ENCODE peak calls at places on chromosomes 4 and X, in five cellular contexts. K, E, G, C and I are unnamed samples.

GRCh38 chr4:116849620-116850019 is 235.8 kb downstream of the TRAM1L1 start:
- DNase-seq in K (no peak), E (no peak), G (no peak), C (no peak), I (no peak)

GRCh38 chr4:95867919-95868318 is 28.0 kb downstream of the PDHA2 start:
- DNase-seq in K (no peak), E (peak), G (no peak), C (no peak), I (no peak)

GRCh38 chr4:9898596-9899345 is 117.3 kb downstream of the DRD5 start:
- DNase-seq in K (peak), E (no peak), G (no peak), C (peak), I (peak)

GRCh38 chr4:791201-791865 is 34.6 kb downstream of the CPLX1 start:
- DNase-seq in K (no peak), E (no peak), G (peak), C (no peak), I (no peak)

GRCh38 chr4:139509727-139510410 is 46.1 kb downstream of the SETD7 start:
- DNase-seq in K (peak), E (peak), G (no peak), C (no peak), I (no peak)

GRCh38 chr4:162274354-162274753 is 110.6 kb upstream of the FSTL5 start:
- DNase-seq in K (peak), E (no peak), G (no peak), C (no peak), I (no peak)

GRCh38 chrX:7068939-7069367 is 78.6 kb upstream of the STS start:
- DNase-seq in K (no peak), E (peak), G (no peak), C (peak), I (no peak)

GRCh38 chr4:78951862-78952472 is 12.7 kb upstream of the PAQR3 start:
- DNase-seq in K (no peak), E (peak), G (no peak), C (no peak), I (peak)

GRCh38 chrX:13492286-13492685 is 77.1 kb upstream of the EGFL6 start:
- DNase-seq in K (no peak), E (no peak), G (no peak), C (no peak), I (no peak)

GRCh38 chr4:186067757-186068385 is 1.1 kb upstream of the TLR3 start:
- DNase-seq in K (peak), E (peak), G (peak), C (peak), I (no peak)

GRCh38 chr4:138090145-138090917 is 151.8 kb downstream of the SLC7A11 start:
- DNase-seq in K (no peak), E (peak), G (peak), C (peak), I (peak)

GRCh38 chr4:68490826-68491457 is 43.7 kb downstream of the TMPRSS11E start:
- DNase-seq in K (peak), E (no peak), G (no peak), C (no peak), I (no peak)

GRCh38 chrX:9859711-9860555 is 73.7 kb downstream of the SHROOM2 start:
- DNase-seq in K (no peak), E (no peak), G (no peak), C (peak), I (no peak)

GRCh38 chrX:151713859-151714258 is 2.0 kb upstream of the FATE1 start:
- DNase-seq in K (no peak), E (peak), G (no peak), C (peak), I (peak)

GRCh38 chrX:9370888-9371287 is 94.0 kb upstream of the TBL1X start:
- DNase-seq in K (no peak), E (no peak), G (no peak), C (no peak), I (no peak)

GRCh38 chrX:22134681-22135080 is 102.6 kb downstream of the PHEX start:
- DNase-seq in K (no peak), E (no peak), G (no peak), C (peak), I (no peak)

GRCh38 chr4:1408418-1408817 is 2.2 kb upstream of the NKX1-1 start:
- DNase-seq in K (no peak), E (no peak), G (no peak), C (no peak), I (no peak)

GRCh38 chr4:89438102-89438831 is 130.7 kb upstream of the GPRIN3 start:
- DNase-seq in K (no peak), E (peak), G (no peak), C (peak), I (no peak)

GRCh38 chrX:31333181-31333831 is 261.5 kb upstream of the FTHL17 start:
- DNase-seq in K (no peak), E (no peak), G (no peak), C (no peak), I (no peak)

GRCh38 chr4:138802499-138802898 is 213.1 kb upstream of the NOCT start:
- DNase-seq in K (no peak), E (no peak), G (no peak), C (no peak), I (no peak)

GRCh38 chrX:55638933-55639332 is 15.7 kb downstream of the FOXR2 start:
- DNase-seq in K (no peak), E (no peak), G (no peak), C (no peak), I (no peak)

GRCh38 chrX:97705936-97706335 is 822.2 kb downstream of the RPA4 start:
- DNase-seq in K (no peak), E (no peak), G (no peak), C (no peak), I (no peak)

GRCh38 chrX:154308108-154308946 is 12.7 kb downstream of the TKTL1 start:
- DNase-seq in K (peak), E (peak), G (peak), C (peak), I (peak)

GRCh38 chrX:45668686-45669443 is 468.2 kb upstream of the DIPK2B start:
- DNase-seq in K (no peak), E (peak), G (no peak), C (peak), I (no peak)

GRCh38 chrX:153944140-153944799 is at the start of gene RENBP:
- DNase-seq in K (peak), E (peak), G (peak), C (no peak), I (peak)

GRCh38 chrX:129772796-129773431 is 6.8 kb upstream of the SASH3 start:
- DNase-seq in K (peak), E (peak), G (no peak), C (no peak), I (no peak)

GRCh38 chr4:153082322-153083301 is 121.6 kb upstream of the TRIM2 start:
- DNase-seq in K (no peak), E (no peak), G (no peak), C (no peak), I (no peak)

DNA sequence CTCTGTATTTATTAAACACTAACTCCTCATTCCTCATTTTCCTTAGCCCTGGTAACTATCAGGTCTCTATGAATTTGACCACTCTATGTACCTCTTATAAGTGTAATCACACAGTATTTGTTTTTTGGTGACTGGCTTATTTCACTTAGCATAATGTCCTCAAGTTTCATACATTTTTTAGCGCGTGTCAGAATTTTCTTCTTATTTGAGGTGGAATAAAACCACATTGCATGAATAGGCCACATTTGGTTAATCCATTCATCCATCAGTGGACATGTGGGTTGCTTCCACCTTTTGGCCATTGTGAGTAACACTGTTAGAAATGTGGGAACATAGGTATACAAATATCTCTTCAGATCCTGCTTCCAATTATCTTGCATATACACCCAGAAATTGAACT is 341.2 kb upstream of the BOD1L1 start:
- DNase-seq in K (no peak), E (no peak), G (no peak), C (no peak), I (no peak)
- TF ChIP-seq CTCF in K (no peak), E (no peak), G (no peak), C (no peak), I (no peak)

GRCh38 chrX:107715331-107716044 is 60.1 kb downstream of the TSC22D3 start:
- DNase-seq in K (no peak), E (peak), G (no peak), C (no peak), I (no peak)

GRCh38 chrX:107716045-107716684 is 59.4 kb downstream of the TSC22D3 start:
- DNase-seq in K (peak), E (peak), G (no peak), C (no peak), I (peak)

GRCh38 chrX:107712231-107713204 is 63.1 kb downstream of the TSC22D3 start:
- DNase-seq in K (no peak), E (no peak), G (no peak), C (peak), I (no peak)

GRCh38 chrX:107713205-107714195 is 62.1 kb downstream of the TSC22D3 start:
- DNase-seq in K (no peak), E (no peak), G (no peak), C (no peak), I (no peak)

DNA sequence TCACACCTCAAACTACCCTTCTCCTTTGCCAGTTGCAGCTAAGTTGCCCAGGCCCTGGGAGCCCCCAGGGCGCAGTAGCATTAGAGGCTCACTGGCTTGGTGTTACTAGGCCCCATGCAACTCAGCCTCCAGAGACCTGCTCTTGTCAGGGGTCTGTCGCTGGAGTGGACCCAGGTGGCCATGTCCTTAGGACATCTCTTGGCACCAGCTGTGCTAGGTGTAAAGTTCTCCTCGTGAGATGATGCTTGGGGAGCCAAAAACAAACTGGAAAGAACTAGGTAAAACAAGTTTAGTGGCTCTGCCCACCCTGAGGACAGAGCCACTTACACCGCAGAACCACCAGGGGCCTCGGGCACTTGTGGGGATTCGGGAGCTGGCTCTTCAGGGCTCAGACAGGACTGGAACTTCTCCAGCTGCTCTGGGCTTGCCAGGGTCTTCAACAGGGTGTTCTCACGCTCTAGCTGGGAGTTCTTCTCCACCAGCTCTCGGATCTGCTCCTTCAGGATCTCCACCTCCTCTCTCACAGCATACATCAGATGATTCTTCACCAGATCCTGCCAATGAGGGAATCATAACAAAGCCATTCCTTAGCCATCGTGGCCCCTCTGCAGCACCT is 61.3 kb downstream of the TSC22D3 start:
- DNase-seq in K (no peak), E (no peak), G (no peak), C (no peak), I (no peak)
- TF ChIP-seq CTCF in K (no peak), E (peak), G (no peak), C (peak), I (no peak)

DNA sequence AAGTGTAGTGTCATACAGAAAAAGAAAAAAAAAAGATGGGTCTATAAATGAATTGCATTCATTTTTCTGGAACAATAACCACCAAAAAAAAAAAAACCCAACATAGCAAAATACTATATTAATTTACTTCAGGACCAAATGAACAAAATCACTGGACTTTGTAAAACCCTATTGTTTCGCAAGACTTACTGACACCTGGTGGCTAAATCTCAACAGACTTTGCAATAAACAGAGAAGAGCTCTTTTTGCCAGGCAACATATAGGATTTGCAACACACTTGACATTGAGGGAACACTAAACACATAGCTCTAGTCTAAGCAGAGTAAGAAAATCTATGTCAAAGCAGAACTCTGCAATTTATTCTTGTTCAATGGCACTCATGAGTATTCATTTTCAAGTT is 990.2 kb downstream of the STPG2 start:
- DNase-seq in K (no peak), E (peak), G (no peak), C (peak), I (no peak)
- TF ChIP-seq CTCF in K (no peak), E (peak), G (no peak), C (peak), I (peak)

GRCh38 chrX:150365953-150366911 is 3.1 kb downstream of the MAMLD1 start:
- DNase-seq in K (peak), E (no peak), G (peak), C (peak), I (peak)

GRCh38 chrX:150365051-150365952 is 2.2 kb downstream of the MAMLD1 start:
- DNase-seq in K (peak), E (no peak), G (peak), C (peak), I (peak)

GRCh38 chrX:150362599-150363481 is at the start of gene MAMLD1:
- DNase-seq in K (peak), E (no peak), G (peak), C (peak), I (peak)

GRCh38 chrX:150363561-150364346 is 637 bp downstream of the MAMLD1 start:
- DNase-seq in K (peak), E (no peak), G (peak), C (no peak), I (peak)

GRCh38 chrX:150364347-150365050 is 1.4 kb downstream of the MAMLD1 start:
- DNase-seq in K (peak), E (no peak), G (peak), C (no peak), I (peak)
- TF ChIP-seq CTCF in K (no peak), E (no peak), G (no peak), C (no peak), I (no peak)

GRCh38 chrX:28590394-28590793 is 3.1 kb downstream of the IL1RAPL1 start:
- DNase-seq in K (no peak), E (no peak), G (no peak), C (no peak), I (no peak)
- TF ChIP-seq CTCF in K (peak), E (no peak), G (no peak), C (peak), I (peak)

GRCh38 chr4:46836584-46836983 is 72.5 kb downstream of the COX7B2 start:
- DNase-seq in K (no peak), E (no peak), G (no peak), C (no peak), I (no peak)

GRCh38 chr4:46839128-46839527 is 69.9 kb downstream of the COX7B2 start:
- DNase-seq in K (no peak), E (no peak), G (no peak), C (no peak), I (no peak)

GRCh38 chr4:46837639-46838038 is 71.4 kb downstream of the COX7B2 start:
- DNase-seq in K (no peak), E (no peak), G (no peak), C (no peak), I (no peak)
- TF ChIP-seq CTCF in K (no peak), E (no peak), G (no peak), C (no peak), I (no peak)

GRCh38 chr4:169115897-169116254 is 105.8 kb upstream of the CBR4 start:
- DNase-seq in K (no peak), E (no peak), G (no peak), C (peak), I (no peak)
- TF ChIP-seq CTCF in K (no peak), E (no peak), G (no peak), C (peak), I (no peak)